ENCODE peak calls at places on chromosomes 2 and 18, in five cellular contexts. One of them, this sample, is unnamed.

GRCh38 chr2:100832885-100833284 is 12.9 kb downstream of the NPAS2 start:
- DNase-seq in HepG2: no peak
- DNase-seq in ovary: no peak
- DNase-seq in esophagus squamous epithelium: no peak
- DNase-seq in K562: no peak
- DNase-seq in this sample: no peak

GRCh38 chr18:51251625-51252024 is 54.1 kb upstream of the MEX3C start:
- DNase-seq in HepG2: no peak
- DNase-seq in ovary: no peak
- DNase-seq in esophagus squamous epithelium: no peak
- DNase-seq in K562: no peak
- DNase-seq in this sample: no peak

GRCh38 chr2:58350484-58350883 is 109.4 kb upstream of the FANCL start:
- DNase-seq in HepG2: no peak
- DNase-seq in ovary: no peak
- DNase-seq in esophagus squamous epithelium: no peak
- DNase-seq in K562: no peak
- DNase-seq in this sample: no peak

GRCh38 chr2:37449686-37450392 is 105.4 kb downstream of the QPCT start:
- DNase-seq in HepG2: no peak
- DNase-seq in ovary: no peak
- DNase-seq in esophagus squamous epithelium: no peak
- DNase-seq in K562: no peak
- DNase-seq in this sample: no peak

GRCh38 chr2:9820020-9820973 is 23.0 kb upstream of the TAF1B start:
- DNase-seq in HepG2: peak; percentile 39
- DNase-seq in ovary: no peak
- DNase-seq in esophagus squamous epithelium: no peak
- DNase-seq in K562: no peak
- DNase-seq in this sample: no peak

GRCh38 chr2:32838418-32838817 is 108.3 kb upstream of the LTBP1 start:
- DNase-seq in HepG2: no peak
- DNase-seq in ovary: no peak
- DNase-seq in esophagus squamous epithelium: no peak
- DNase-seq in K562: no peak
- DNase-seq in this sample: no peak

GRCh38 chr2:207952564-207953345 is 72.6 kb downstream of the PLEKHM3 start:
- DNase-seq in HepG2: no peak
- DNase-seq in ovary: no peak
- DNase-seq in esophagus squamous epithelium: no peak
- DNase-seq in K562: no peak
- DNase-seq in this sample: no peak

GRCh38 chr2:102667072-102667471 is 47.7 kb downstream of the SLC9A2 start:
- DNase-seq in HepG2: no peak
- DNase-seq in ovary: no peak
- DNase-seq in esophagus squamous epithelium: no peak
- DNase-seq in K562: no peak
- DNase-seq in this sample: no peak

GRCh38 chr2:193279361-193279760 is 1084.6 kb upstream of the TMEFF2 start:
- DNase-seq in HepG2: no peak
- DNase-seq in ovary: no peak
- DNase-seq in esophagus squamous epithelium: no peak
- DNase-seq in K562: no peak
- DNase-seq in this sample: no peak

GRCh38 chr2:237085261-237086221 is at the start of gene COPS8:
- DNase-seq in HepG2: peak; percentile 88
- DNase-seq in ovary: peak; percentile 96
- DNase-seq in esophagus squamous epithelium: peak; percentile 66
- DNase-seq in K562: peak; percentile 80
- DNase-seq in this sample: peak; percentile 94

DNA sequence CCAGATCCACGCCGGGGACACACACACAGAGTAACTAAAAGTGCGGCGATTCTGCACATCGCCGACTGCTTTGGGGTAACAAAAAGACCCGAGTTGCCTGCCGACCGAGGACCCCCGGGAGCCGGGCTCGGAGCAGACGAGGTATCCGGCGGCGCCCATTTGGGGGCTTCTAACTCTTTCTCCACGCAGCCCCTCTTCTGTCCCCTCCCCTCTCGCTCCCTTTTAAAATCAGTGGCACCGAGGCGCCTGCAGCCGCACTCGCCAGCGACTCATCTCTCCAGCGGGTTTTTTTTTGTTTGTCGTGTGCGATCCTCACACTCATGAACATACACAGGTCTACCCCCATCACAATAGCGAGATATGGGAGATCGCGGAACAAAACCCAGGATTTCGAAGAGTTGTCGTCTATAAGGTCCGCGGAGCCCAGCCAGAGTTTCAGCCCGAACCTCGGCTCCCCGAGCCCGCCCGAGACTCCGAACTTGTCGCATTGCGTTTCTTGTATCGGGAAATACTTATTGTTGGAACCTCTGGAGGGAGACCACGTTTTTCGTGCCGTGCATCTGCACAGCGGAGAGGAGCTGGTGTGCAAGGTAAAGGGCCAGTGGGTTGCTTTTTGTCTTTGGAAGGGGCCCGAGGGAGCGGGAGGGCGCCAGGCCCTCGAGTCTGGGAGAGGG is 1.4 kb downstream of the TRIB2 start:
- DNase-seq in HepG2: no peak
- DNase-seq in ovary: peak; percentile 60
- DNase-seq in esophagus squamous epithelium: no peak
- DNase-seq in K562: no peak
- DNase-seq in this sample: peak; percentile 46
- TF ChIP-seq POLR2A in HepG2: no peak
- TF ChIP-seq POLR2A in ovary: no peak
- TF ChIP-seq POLR2A in esophagus squamous epithelium: no peak
- TF ChIP-seq POLR2A in K562: no peak
- TF ChIP-seq POLR2A in this sample: no peak

GRCh38 chr2:73232471-73233153 is 427 bp downstream of the PRADC1 start:
- DNase-seq in HepG2: no peak
- DNase-seq in ovary: no peak
- DNase-seq in esophagus squamous epithelium: no peak
- DNase-seq in K562: peak; percentile 71
- DNase-seq in this sample: peak; percentile 61

GRCh38 chr2:73233932-73234832 is at the start of gene CCT7:
- DNase-seq in HepG2: peak; percentile 94
- DNase-seq in ovary: peak; percentile 88
- DNase-seq in esophagus squamous epithelium: peak; percentile 50
- DNase-seq in K562: peak; percentile 78
- DNase-seq in this sample: peak; percentile 93

GRCh38 chr2:73235315-73236028 is 1.4 kb downstream of the CCT7 start:
- DNase-seq in HepG2: no peak
- DNase-seq in ovary: no peak
- DNase-seq in esophagus squamous epithelium: no peak
- DNase-seq in K562: no peak
- DNase-seq in this sample: peak; percentile 34

GRCh38 chr2:73237168-73237567 is 3.1 kb downstream of the CCT7 start:
- DNase-seq in HepG2: no peak
- DNase-seq in ovary: no peak
- DNase-seq in esophagus squamous epithelium: no peak
- DNase-seq in K562: no peak
- DNase-seq in this sample: no peak

GRCh38 chr2:73233154-73233931 is at the start of gene PRADC1:
- DNase-seq in HepG2: peak; percentile 100
- DNase-seq in ovary: peak; percentile 96
- DNase-seq in esophagus squamous epithelium: peak; percentile 96
- DNase-seq in K562: peak; percentile 97
- DNase-seq in this sample: peak; percentile 99
- TF ChIP-seq POLR2A in HepG2: peak; percentile 23
- TF ChIP-seq POLR2A in ovary: no peak
- TF ChIP-seq POLR2A in esophagus squamous epithelium: no peak
- TF ChIP-seq POLR2A in K562: peak; percentile 67
- TF ChIP-seq POLR2A in this sample: peak; percentile 33

GRCh38 chr18:63074987-63075404 is 244.6 kb downstream of the BCL2 start:
- DNase-seq in HepG2: peak; percentile 12
- DNase-seq in ovary: peak; percentile 30
- DNase-seq in esophagus squamous epithelium: no peak
- DNase-seq in K562: peak; percentile 66
- DNase-seq in this sample: peak; percentile 72
- TF ChIP-seq POLR2A in HepG2: no peak
- TF ChIP-seq POLR2A in ovary: no peak
- TF ChIP-seq POLR2A in esophagus squamous epithelium: no peak
- TF ChIP-seq POLR2A in K562: no peak
- TF ChIP-seq POLR2A in this sample: peak; percentile 65

GRCh38 chr2:171161425-171162289 is 964 bp upstream of the TLK1 start:
- DNase-seq in HepG2: no peak
- DNase-seq in ovary: no peak
- DNase-seq in esophagus squamous epithelium: no peak
- DNase-seq in K562: peak; percentile 29
- DNase-seq in this sample: peak; percentile 73

GRCh38 chr2:171158790-171159325 is 1.8 kb downstream of the TLK1 start:
- DNase-seq in HepG2: no peak
- DNase-seq in ovary: no peak
- DNase-seq in esophagus squamous epithelium: no peak
- DNase-seq in K562: no peak
- DNase-seq in this sample: no peak

GRCh38 chr2:171160119-171160629 is 519 bp downstream of the TLK1 start:
- DNase-seq in HepG2: peak; percentile 55
- DNase-seq in ovary: peak; percentile 80
- DNase-seq in esophagus squamous epithelium: no peak
- DNase-seq in K562: peak; percentile 80
- DNase-seq in this sample: peak; percentile 87

GRCh38 chr2:171159326-171160118 is 1.2 kb downstream of the TLK1 start:
- DNase-seq in HepG2: peak; percentile 66
- DNase-seq in ovary: no peak
- DNase-seq in esophagus squamous epithelium: no peak
- DNase-seq in K562: no peak
- DNase-seq in this sample: peak; percentile 84

DNA sequence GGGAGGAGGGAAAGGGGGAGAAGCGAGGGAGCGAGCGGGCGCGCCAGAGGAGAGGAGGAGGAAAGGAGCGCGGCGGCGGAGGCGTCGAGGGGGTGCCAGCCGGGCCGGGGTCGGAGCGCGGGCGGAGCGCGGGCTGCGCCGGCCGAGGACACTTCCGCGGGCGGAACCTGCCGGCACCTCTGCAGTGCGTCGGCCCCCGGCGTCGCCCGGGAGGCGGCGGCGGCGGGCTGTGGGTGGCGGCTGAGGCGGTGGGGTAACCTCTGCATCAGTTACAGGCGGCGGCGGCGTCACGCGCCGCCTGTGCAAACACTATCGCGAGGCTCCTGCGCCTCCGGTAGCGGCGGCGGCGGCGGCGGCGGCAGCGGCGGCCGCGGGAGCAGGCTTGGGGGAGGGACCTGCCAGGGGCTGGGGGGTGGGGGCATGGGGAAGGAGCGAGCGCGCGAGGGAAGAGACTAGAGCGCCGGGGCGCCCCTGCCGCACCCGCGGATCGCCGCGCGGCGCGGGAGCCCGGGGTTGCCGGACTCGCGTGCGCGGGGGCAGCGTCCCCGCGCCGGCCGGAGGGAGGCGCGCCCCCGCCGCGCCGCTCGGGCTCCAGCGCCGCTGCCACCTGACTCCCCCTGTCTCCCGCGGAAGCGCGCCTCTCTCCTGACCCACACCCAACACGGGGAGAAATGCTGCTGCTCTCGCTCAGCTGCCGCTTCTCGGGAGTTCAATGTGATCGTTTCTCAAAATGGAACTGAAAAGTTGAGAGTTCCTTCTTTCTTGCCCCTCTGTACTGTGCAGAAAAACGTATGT is at the start of gene TLK1:
- DNase-seq in HepG2: peak; percentile 73
- DNase-seq in ovary: peak; percentile 79
- DNase-seq in esophagus squamous epithelium: peak; percentile 7
- DNase-seq in K562: peak; percentile 90
- DNase-seq in this sample: peak; percentile 92
- TF ChIP-seq POLR2A in HepG2: peak; percentile 72
- TF ChIP-seq POLR2A in ovary: peak; percentile 55
- TF ChIP-seq POLR2A in esophagus squamous epithelium: no peak
- TF ChIP-seq POLR2A in K562: peak; percentile 65
- TF ChIP-seq POLR2A in this sample: peak; percentile 64

GRCh38 chr2:174070281-174070680 is 105.1 kb upstream of the SP3 start:
- DNase-seq in HepG2: no peak
- DNase-seq in ovary: no peak
- DNase-seq in esophagus squamous epithelium: no peak
- DNase-seq in K562: no peak
- DNase-seq in this sample: no peak
- TF ChIP-seq POLR2A in HepG2: no peak
- TF ChIP-seq POLR2A in ovary: no peak
- TF ChIP-seq POLR2A in esophagus squamous epithelium: no peak
- TF ChIP-seq POLR2A in K562: no peak
- TF ChIP-seq POLR2A in this sample: no peak

GRCh38 chr2:26647981-26648380 is 6.8 kb upstream of the CIB4 start:
- DNase-seq in HepG2: no peak
- DNase-seq in ovary: no peak
- DNase-seq in esophagus squamous epithelium: no peak
- DNase-seq in K562: no peak
- DNase-seq in this sample: no peak

GRCh38 chr2:26645792-26646191 is 4.6 kb upstream of the CIB4 start:
- DNase-seq in HepG2: no peak
- DNase-seq in ovary: no peak
- DNase-seq in esophagus squamous epithelium: no peak
- DNase-seq in K562: no peak
- DNase-seq in this sample: no peak

GRCh38 chr2:26649322-26649721 is 8.2 kb upstream of the CIB4 start:
- DNase-seq in HepG2: no peak
- DNase-seq in ovary: no peak
- DNase-seq in esophagus squamous epithelium: no peak
- DNase-seq in K562: no peak
- DNase-seq in this sample: no peak

GRCh38 chr2:26648516-26648915 is 7.3 kb upstream of the CIB4 start:
- DNase-seq in HepG2: no peak
- DNase-seq in ovary: no peak
- DNase-seq in esophagus squamous epithelium: no peak
- DNase-seq in K562: no peak
- DNase-seq in this sample: no peak

DNA sequence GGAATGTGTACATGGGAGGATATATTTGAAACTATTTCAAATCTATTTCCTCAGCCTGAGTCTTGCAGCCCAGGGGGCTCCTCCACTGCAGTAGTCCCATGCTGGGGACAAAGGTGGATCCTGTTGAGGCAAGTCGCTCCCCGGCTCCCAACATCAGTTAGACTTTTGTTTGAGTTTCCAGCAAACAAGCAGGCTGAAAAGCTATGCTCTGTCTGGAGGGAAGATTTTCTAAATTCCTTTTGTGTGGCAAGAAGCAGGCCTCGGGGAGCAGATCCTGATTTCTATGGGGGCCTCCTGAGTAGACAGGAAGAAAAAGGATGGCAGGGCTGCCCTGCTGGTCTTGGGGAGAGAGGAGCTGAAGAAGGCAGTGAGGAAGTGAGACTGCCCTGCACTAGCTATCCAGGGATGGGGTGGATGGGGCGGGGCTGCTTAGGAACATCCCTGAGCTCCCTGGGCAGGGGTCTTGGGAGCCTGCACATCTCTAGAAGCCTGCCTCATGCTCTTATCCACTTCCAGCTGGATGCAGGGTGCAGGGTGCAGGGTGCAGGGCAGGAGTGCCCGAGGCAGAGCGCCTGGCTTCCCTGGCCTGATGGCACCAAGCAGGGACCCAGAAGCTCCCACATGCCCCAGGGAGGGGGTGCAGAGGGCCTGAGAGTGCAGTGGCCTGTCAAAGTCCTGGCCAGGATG is 6.0 kb upstream of the CIB4 start:
- DNase-seq in HepG2: no peak
- DNase-seq in ovary: no peak
- DNase-seq in esophagus squamous epithelium: no peak
- DNase-seq in K562: no peak
- DNase-seq in this sample: no peak
- TF ChIP-seq POLR2A in HepG2: no peak
- TF ChIP-seq POLR2A in ovary: no peak
- TF ChIP-seq POLR2A in esophagus squamous epithelium: no peak
- TF ChIP-seq POLR2A in K562: no peak
- TF ChIP-seq POLR2A in this sample: no peak